ENCODE peak calls at places on chromosomes 3 and 15, in seven cellular contexts. W is Panc1, B is HepG2, V is SK-N-SH, M is K562, T is GM12878, Q is H1. R is an unnamed sample.
A peak's percentile ranks its signal among the peaks of the same experiment; 100 is the strongest.

GRCh38 chr3:73604491-73604890 is 20.2 kb downstream of the PDZRN3 start:
- DNase-seq in W (no peak), B (no peak), V (no peak), M (no peak), T (no peak), Q (no peak), R (no peak)

GRCh38 chr3:149402481-149402880 is 25.0 kb upstream of the TM4SF1 start:
- DNase-seq in W (no peak), B (no peak), V (no peak), M (no peak), T (no peak), Q (no peak), R (no peak)

GRCh38 chr3:61530355-61530754 is 31.0 kb upstream of the PTPRG start:
- DNase-seq in W (no peak), B (peak; percentile 59), V (peak; percentile 26), M (peak; percentile 4), T (no peak), Q (no peak), R (peak; percentile 49)

GRCh38 chr3:142000341-142000870 is 124.0 kb downstream of the ATP1B3 start:
- DNase-seq in W (no peak), B (no peak), V (no peak), M (no peak), T (no peak), Q (no peak), R (no peak)

GRCh38 chr3:72154391-72155300 is 369.7 kb upstream of the PROK2 start:
- DNase-seq in W (no peak), B (no peak), V (no peak), M (no peak), T (no peak), Q (no peak), R (no peak)

GRCh38 chr15:74552761-74553441 is 11.9 kb downstream of the ARID3B start:
- DNase-seq in W (no peak), B (no peak), V (no peak), M (no peak), T (no peak), Q (no peak), R (no peak)

GRCh38 chr3:23590874-23591273 is 214.9 kb upstream of the UBE2E1 start:
- DNase-seq in W (no peak), B (no peak), V (peak; percentile 46), M (no peak), T (peak; percentile 78), Q (no peak), R (no peak)

GRCh38 chr3:131033480-131034080 is 6.9 kb downstream of the NEK11 start:
- DNase-seq in W (peak; percentile 50), B (peak; percentile 43), V (peak; percentile 51), M (peak; percentile 18), T (no peak), Q (no peak), R (peak; percentile 41)

GRCh38 chr3:180036678-180037455 is at the start of gene PEX5L:
- DNase-seq in W (no peak), B (peak; percentile 2), V (peak; percentile 82), M (no peak), T (no peak), Q (peak; percentile 33), R (no peak)

GRCh38 chr3:141389703-141390102 is 21.4 kb downstream of the ZBTB38 start:
- DNase-seq in W (no peak), B (no peak), V (no peak), M (no peak), T (no peak), Q (no peak), R (no peak)

GRCh38 chr3:34843479-34843870 is 795.9 kb upstream of the ARPP21 start:
- DNase-seq in W (no peak), B (no peak), V (no peak), M (no peak), T (no peak), Q (no peak), R (no peak)

GRCh38 chr3:36707623-36708409 is 56.5 kb downstream of the DCLK3 start:
- DNase-seq in W (no peak), B (no peak), V (no peak), M (peak; percentile 72), T (no peak), Q (no peak), R (peak; percentile 39)

GRCh38 chr15:65824941-65825544 is 33.0 kb upstream of the DENND4A start:
- DNase-seq in W (no peak), B (no peak), V (no peak), M (no peak), T (no peak), Q (no peak), R (no peak)

GRCh38 chr3:132448211-132448961 is 31.1 kb downstream of the DNAJC13 start:
- DNase-seq in W (no peak), B (no peak), V (no peak), M (no peak), T (peak; percentile 16), Q (no peak), R (no peak)

GRCh38 chr15:37709669-37710068 is 224.8 kb upstream of the TMCO5A start:
- DNase-seq in W (no peak), B (peak; percentile 16), V (no peak), M (no peak), T (no peak), Q (no peak), R (no peak)

GRCh38 chr3:2511356-2511755 is 412.7 kb downstream of the CNTN4 start:
- DNase-seq in W (no peak), B (no peak), V (peak; percentile 33), M (no peak), T (no peak), Q (no peak), R (no peak)

GRCh38 chr15:51830279-51830806 is 890 bp downstream of the TMOD3 start:
- DNase-seq in W (no peak), B (no peak), V (no peak), M (no peak), T (no peak), Q (no peak), R (no peak)

GRCh38 chr15:58724471-58724870 is 25.0 kb downstream of the ADAM10 start:
- DNase-seq in W (no peak), B (no peak), V (no peak), M (no peak), T (peak; percentile 71), Q (no peak), R (no peak)

GRCh38 chr3:78725703-78726246 is 1042.0 kb downstream of the ROBO1 start:
- DNase-seq in W (no peak), B (no peak), V (no peak), M (no peak), T (no peak), Q (no peak), R (no peak)

GRCh38 chr3:38137615-38138346 is 680 bp upstream of the MYD88 start:
- DNase-seq in W (no peak), B (no peak), V (peak; percentile 44), M (peak; percentile 41), T (no peak), Q (no peak), R (no peak)

GRCh38 chr3:187943677-187944390 is 198.6 kb upstream of the BCL6 start:
- DNase-seq in W (no peak), B (peak; percentile 22), V (no peak), M (no peak), T (no peak), Q (no peak), R (no peak)

GRCh38 chr3:128421966-128422365 is 44.7 kb downstream of the DNAJB8 start:
- DNase-seq in W (no peak), B (no peak), V (no peak), M (no peak), T (no peak), Q (no peak), R (no peak)

GRCh38 chr3:128424508-128425069 is 42.1 kb downstream of the DNAJB8 start:
- DNase-seq in W (no peak), B (no peak), V (no peak), M (peak; percentile 68), T (no peak), Q (no peak), R (peak; percentile 63)

GRCh38 chr3:128425142-128425845 is 41.4 kb downstream of the DNAJB8 start:
- DNase-seq in W (no peak), B (no peak), V (peak; percentile 55), M (no peak), T (no peak), Q (no peak), R (no peak)

GRCh38 chr3:128422762-128423524 is 43.7 kb downstream of the DNAJB8 start:
- DNase-seq in W (no peak), B (no peak), V (no peak), M (no peak), T (no peak), Q (no peak), R (no peak)

GRCh38 chr3:128423525-128424147 is 43.1 kb downstream of the DNAJB8 start:
- DNase-seq in W (no peak), B (no peak), V (no peak), M (no peak), T (no peak), Q (no peak), R (no peak)
- TF ChIP-seq POLR2AphosphoS5 in W (no peak), B (no peak), V (no peak), M (no peak), T (no peak), Q (no peak), R (no peak)

DNA sequence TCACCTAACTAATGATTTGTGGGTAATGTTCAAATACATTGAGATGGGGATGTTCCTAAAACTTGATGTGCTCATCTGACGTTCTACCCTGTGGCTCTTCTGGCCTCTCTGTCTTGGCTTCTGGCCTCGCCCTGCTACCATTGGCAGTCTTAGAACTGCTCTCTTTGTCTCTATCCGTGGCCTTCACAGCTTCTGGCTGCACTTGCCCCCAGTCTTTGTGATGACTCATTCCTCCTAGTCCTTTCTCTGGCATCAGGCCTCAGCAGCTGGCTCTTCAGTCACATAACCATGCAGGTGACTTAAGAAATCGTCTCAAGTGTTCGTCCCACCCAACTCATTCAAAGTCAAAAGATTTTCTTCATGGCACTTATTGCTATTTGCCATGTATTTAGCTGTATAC is 188.1 kb downstream of the BBX start:
- DNase-seq in W (no peak), B (no peak), V (no peak), M (peak; percentile 11), T (no peak), Q (no peak), R (peak; percentile 15)
- TF ChIP-seq SIN3A in W (no peak), B (no peak), V (no peak), M (no peak), T (no peak), Q (no peak), R (no peak)

DNA sequence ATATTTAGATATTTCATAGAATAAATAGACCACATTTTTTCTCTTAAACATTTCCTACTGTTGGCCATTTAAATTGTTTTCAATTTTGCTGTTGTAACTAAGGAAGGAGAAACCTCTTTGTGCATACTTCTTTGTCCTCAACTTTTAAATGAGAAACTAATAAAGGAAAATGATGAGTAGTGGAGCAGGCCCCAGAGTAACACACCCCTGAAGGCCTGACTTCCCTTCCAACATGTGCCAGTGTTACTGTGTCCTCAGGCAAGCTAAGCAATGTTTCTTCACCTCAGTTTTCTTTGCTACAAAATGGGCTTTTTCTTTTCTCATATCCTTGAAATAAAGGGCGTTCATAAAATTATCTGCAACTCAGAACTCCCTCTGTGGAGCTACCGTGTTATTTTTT is 53.7 kb downstream of the RPL22L1 start:
- DNase-seq in W (no peak), B (no peak), V (no peak), M (no peak), T (no peak), Q (no peak), R (no peak)
- TF ChIP-seq POLR2AphosphoS5 in W (no peak), B (no peak), V (no peak), M (no peak), T (no peak), Q (no peak), R (no peak)

DNA sequence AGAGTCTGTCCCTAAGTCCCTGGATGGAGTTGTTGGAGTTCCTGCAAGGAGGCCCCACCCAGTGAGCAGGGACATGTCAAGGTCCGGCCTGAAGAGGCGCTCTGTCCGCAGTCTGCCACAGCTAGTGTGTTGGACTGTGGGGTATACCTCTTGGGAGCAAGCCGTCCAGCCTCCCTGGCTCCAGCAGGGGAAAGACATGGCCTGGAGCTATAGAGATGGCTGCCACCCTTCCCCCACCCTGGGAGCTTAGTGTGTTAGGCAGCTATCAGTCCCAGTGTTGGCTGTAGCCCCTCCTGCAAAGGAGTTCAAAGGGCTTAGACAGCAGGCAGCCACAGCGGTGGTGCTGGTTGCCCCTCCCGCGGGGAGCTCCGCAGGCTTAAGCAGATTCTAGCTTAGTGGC is 20.3 kb downstream of the IMPG2 start:
- DNase-seq in W (no peak), B (no peak), V (no peak), M (no peak), T (no peak), Q (no peak), R (no peak)
- TF ChIP-seq SIN3A in W (no peak), B (no peak), V (no peak), M (no peak), T (no peak), Q (no peak), R (no peak)